ENCODE peak calls at places on chromosomes 1 and 21, in five cellular contexts. One of them, this sample, is unnamed.

GRCh38 chr1:59432531-59433439 is 135.9 kb downstream of the FGGY start:
- DNase-seq in neural progenitor cell: no peak
- DNase-seq in endodermal cell: no peak
- DNase-seq in IMR-90: no peak
- DNase-seq in MM.1S: no peak
- DNase-seq in this sample: no peak

GRCh38 chr1:7046314-7046713 is 261.1 kb downstream of the CAMTA1 start:
- DNase-seq in endodermal cell: peak; percentile 90
- DNase-seq in MM.1S: no peak
- DNase-seq in IMR-90: peak; percentile 77
- DNase-seq in neural progenitor cell: peak; percentile 81
- DNase-seq in this sample: no peak

GRCh38 chr21:46115441-46116188 is 17.7 kb downstream of the COL6A2 start:
- DNase-seq in endodermal cell: peak; percentile 36
- DNase-seq in neural progenitor cell: no peak
- DNase-seq in IMR-90: no peak
- DNase-seq in MM.1S: no peak
- DNase-seq in this sample: no peak

GRCh38 chr1:150493175-150493574 is 6.0 kb downstream of the TARS2 start:
- DNase-seq in MM.1S: no peak
- DNase-seq in neural progenitor cell: no peak
- DNase-seq in endodermal cell: no peak
- DNase-seq in IMR-90: no peak
- DNase-seq in this sample: no peak

GRCh38 chr1:93519196-93519825 is 71.4 kb downstream of the FNBP1L start:
- DNase-seq in endodermal cell: no peak
- DNase-seq in neural progenitor cell: no peak
- DNase-seq in IMR-90: peak; percentile 64
- DNase-seq in MM.1S: no peak
- DNase-seq in this sample: no peak

GRCh38 chr1:26025517-26025916 is 3.9 kb downstream of the EXTL1 start:
- DNase-seq in IMR-90: no peak
- DNase-seq in MM.1S: no peak
- DNase-seq in endodermal cell: no peak
- DNase-seq in neural progenitor cell: no peak
- DNase-seq in this sample: no peak

GRCh38 chr1:33768106-33768505 is 95.8 kb upstream of the HMGB4 start:
- DNase-seq in endodermal cell: no peak
- DNase-seq in MM.1S: no peak
- DNase-seq in neural progenitor cell: no peak
- DNase-seq in IMR-90: no peak
- DNase-seq in this sample: no peak

GRCh38 chr1:56297948-56298347 is 281.4 kb downstream of the PLPP3 start:
- DNase-seq in MM.1S: no peak
- DNase-seq in neural progenitor cell: no peak
- DNase-seq in endodermal cell: no peak
- DNase-seq in IMR-90: no peak
- DNase-seq in this sample: no peak

GRCh38 chr21:37373539-37373938 is 7.0 kb downstream of the DYRK1A start:
- DNase-seq in IMR-90: no peak
- DNase-seq in endodermal cell: no peak
- DNase-seq in neural progenitor cell: no peak
- DNase-seq in MM.1S: no peak
- DNase-seq in this sample: no peak

GRCh38 chr1:163163861-163164582 is 38.7 kb downstream of the RGS5 start:
- DNase-seq in endodermal cell: no peak
- DNase-seq in MM.1S: no peak
- DNase-seq in neural progenitor cell: no peak
- DNase-seq in IMR-90: peak; percentile 80
- DNase-seq in this sample: no peak

GRCh38 chr1:30541721-30542485 is 181.5 kb downstream of the MATN1 start:
- DNase-seq in endodermal cell: no peak
- DNase-seq in MM.1S: no peak
- DNase-seq in neural progenitor cell: no peak
- DNase-seq in IMR-90: no peak
- DNase-seq in this sample: no peak

GRCh38 chr1:20376880-20377494 is 86.3 kb downstream of the VWA5B1 start:
- DNase-seq in neural progenitor cell: peak; percentile 71
- DNase-seq in IMR-90: peak; percentile 35
- DNase-seq in MM.1S: no peak
- DNase-seq in endodermal cell: peak; percentile 93
- DNase-seq in this sample: no peak

GRCh38 chr1:103461171-103462105 is 64.1 kb upstream of the RNPC3 start:
- DNase-seq in IMR-90: peak; percentile 16
- DNase-seq in neural progenitor cell: peak; percentile 10
- DNase-seq in MM.1S: peak; percentile 15
- DNase-seq in endodermal cell: no peak
- DNase-seq in this sample: no peak

GRCh38 chr1:37096523-37096922 is 62.2 kb upstream of the GRIK3 start:
- DNase-seq in IMR-90: no peak
- DNase-seq in MM.1S: no peak
- DNase-seq in neural progenitor cell: peak; percentile 36
- DNase-seq in endodermal cell: peak; percentile 83
- DNase-seq in this sample: no peak

DNA sequence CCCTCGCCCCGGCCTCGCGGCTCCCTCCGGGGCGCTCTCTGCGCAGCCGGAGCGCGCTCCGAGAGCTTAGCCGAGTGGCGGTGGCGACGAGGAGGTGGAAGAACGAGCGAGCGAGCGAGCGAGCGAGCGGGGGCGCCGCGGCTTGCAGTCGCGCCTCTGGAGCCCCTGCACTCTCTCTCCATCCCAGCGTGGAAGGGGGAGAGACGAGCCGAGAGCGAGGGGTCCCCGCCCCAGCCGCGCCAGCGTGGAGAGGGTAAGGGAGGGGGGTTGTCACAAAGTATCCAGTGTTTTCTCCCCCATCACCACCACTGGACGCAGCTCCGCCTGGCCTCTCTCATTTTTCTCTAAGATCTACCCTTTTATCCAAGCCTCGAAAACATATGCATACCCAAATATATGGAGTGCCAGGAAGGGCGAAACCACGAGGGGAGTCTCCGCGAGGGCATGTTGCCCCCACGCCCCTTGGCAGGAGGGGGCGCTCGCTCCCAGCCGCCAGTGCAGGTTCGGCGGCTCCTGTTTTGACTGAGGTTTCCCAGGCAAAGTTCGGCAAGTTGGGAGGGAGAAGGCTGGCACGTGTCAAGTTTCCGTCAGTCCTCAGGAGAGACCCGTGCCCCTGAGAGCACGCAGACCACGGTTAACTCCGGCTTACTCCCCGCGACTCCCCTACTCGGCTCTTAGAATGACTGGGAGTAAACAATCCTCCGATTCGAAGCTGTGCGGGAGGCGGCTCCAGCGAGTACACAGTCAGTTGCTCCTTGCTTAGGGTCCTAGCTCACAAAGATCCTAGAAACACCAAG is 569 bp upstream of the DAB1 start:
- DNase-seq in neural progenitor cell: peak; percentile 81
- DNase-seq in MM.1S: no peak
- DNase-seq in IMR-90: peak; percentile 41
- DNase-seq in endodermal cell: peak; percentile 95
- DNase-seq in this sample: no peak
- H3K9ac ChIP-seq in neural progenitor cell: no peak overlapping the region
- H3K9ac ChIP-seq in MM.1S: no peak overlapping the region
- H3K9ac ChIP-seq in IMR-90: peak overlapping the region; percentile 47
- H3K9ac ChIP-seq in endodermal cell: no peak overlapping the region
- H3K9ac ChIP-seq in this sample: no peak overlapping the region

GRCh38 chr1:204081791-204082513 is 9.0 kb downstream of the SOX13 start:
- DNase-seq in MM.1S: no peak
- DNase-seq in endodermal cell: no peak
- DNase-seq in IMR-90: no peak
- DNase-seq in neural progenitor cell: no peak
- DNase-seq in this sample: no peak

GRCh38 chr1:204080163-204080903 is 7.4 kb downstream of the SOX13 start:
- DNase-seq in endodermal cell: peak; percentile 99
- DNase-seq in MM.1S: no peak
- DNase-seq in neural progenitor cell: peak; percentile 94
- DNase-seq in IMR-90: peak; percentile 72
- DNase-seq in this sample: peak; percentile 68

GRCh38 chr1:204077979-204078696 is 5.2 kb downstream of the SOX13 start:
- DNase-seq in endodermal cell: peak; percentile 90
- DNase-seq in neural progenitor cell: peak; percentile 83
- DNase-seq in MM.1S: no peak
- DNase-seq in IMR-90: peak; percentile 9
- DNase-seq in this sample: no peak

GRCh38 chr1:204081156-204081790 is 8.4 kb downstream of the SOX13 start:
- DNase-seq in endodermal cell: peak; percentile 72
- DNase-seq in MM.1S: no peak
- DNase-seq in IMR-90: peak; percentile 50
- DNase-seq in neural progenitor cell: no peak
- DNase-seq in this sample: no peak

GRCh38 chr1:204079608-204079999 is 6.7 kb downstream of the SOX13 start:
- DNase-seq in IMR-90: no peak
- DNase-seq in endodermal cell: peak; percentile 85
- DNase-seq in neural progenitor cell: no peak
- DNase-seq in MM.1S: no peak
- DNase-seq in this sample: no peak
- H3K9ac ChIP-seq in IMR-90: no peak overlapping the region
- H3K9ac ChIP-seq in endodermal cell: peak overlapping the region; percentile 42
- H3K9ac ChIP-seq in neural progenitor cell: no peak overlapping the region
- H3K9ac ChIP-seq in MM.1S: no peak overlapping the region
- H3K9ac ChIP-seq in this sample: no peak overlapping the region

DNA sequence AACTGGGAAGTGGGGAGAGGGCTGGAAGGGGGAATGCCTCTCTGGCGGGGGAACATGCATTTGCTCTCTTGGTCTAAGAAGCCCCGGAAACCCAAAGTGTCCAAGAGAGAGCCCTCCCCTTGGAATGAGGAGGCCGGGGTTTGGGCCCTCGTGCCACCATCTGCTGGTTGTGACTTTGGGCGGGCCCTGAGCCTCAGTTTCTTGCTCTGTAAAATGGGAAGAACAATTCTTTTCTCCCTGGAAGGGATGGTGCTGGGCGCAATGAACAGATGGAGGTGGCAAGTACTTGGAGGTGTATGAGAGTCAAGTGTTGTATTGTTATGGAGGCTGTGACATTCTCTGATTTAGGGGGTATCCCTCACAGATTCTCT is 69.9 kb upstream of the TARDBP start:
- DNase-seq in neural progenitor cell: no peak
- DNase-seq in endodermal cell: no peak
- DNase-seq in IMR-90: no peak
- DNase-seq in MM.1S: no peak
- DNase-seq in this sample: no peak
- H3K9ac ChIP-seq in neural progenitor cell: no peak overlapping the region
- H3K9ac ChIP-seq in endodermal cell: no peak overlapping the region
- H3K9ac ChIP-seq in IMR-90: no peak overlapping the region
- H3K9ac ChIP-seq in MM.1S: no peak overlapping the region
- H3K9ac ChIP-seq in this sample: no peak overlapping the region

GRCh38 chr1:226371866-226372490 is 35.9 kb downstream of the PARP1 start:
- DNase-seq in IMR-90: no peak
- DNase-seq in neural progenitor cell: no peak
- DNase-seq in MM.1S: no peak
- DNase-seq in endodermal cell: no peak
- DNase-seq in this sample: no peak
- H3K9ac ChIP-seq in IMR-90: no peak overlapping the region
- H3K9ac ChIP-seq in neural progenitor cell: no peak overlapping the region
- H3K9ac ChIP-seq in MM.1S: no peak overlapping the region
- H3K9ac ChIP-seq in endodermal cell: no peak overlapping the region
- H3K9ac ChIP-seq in this sample: no peak overlapping the region

DNA sequence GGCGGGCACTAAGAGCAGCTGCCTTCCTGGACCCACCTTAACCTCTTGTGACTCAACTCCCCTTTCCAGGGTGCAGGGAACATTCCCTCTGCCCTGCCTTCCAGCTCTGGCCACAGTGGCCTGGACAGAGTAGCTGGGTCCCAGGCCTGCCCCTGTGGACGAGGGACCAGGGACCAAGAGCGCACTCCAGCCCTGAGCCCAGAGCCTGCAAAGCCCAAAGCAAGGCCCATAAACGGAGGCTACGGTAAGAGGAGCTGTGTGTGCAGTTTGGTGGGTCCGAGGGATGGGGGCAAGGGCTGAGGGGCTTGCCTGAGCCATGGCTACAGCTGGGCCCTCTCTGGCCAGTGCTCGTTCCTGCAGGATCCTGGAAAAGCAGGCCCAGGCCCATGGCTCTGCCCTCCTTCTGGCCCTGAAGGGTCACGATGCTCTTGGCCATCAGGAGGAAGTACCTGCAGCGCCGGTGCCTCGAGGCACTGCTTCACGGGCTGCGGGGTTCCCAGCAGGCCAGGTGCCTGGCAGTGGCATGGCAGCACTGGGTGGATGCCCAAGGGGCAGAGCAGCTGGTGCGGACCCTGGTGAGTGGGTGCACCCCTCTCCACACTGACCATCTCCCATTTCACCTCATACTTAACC is 17.8 kb downstream of the MTHFR start:
- DNase-seq in IMR-90: no peak
- DNase-seq in endodermal cell: no peak
- DNase-seq in MM.1S: no peak
- DNase-seq in neural progenitor cell: peak; percentile 1
- DNase-seq in this sample: no peak
- H3K9ac ChIP-seq in IMR-90: peak overlapping the region; percentile 9
- H3K9ac ChIP-seq in endodermal cell: no peak overlapping the region
- H3K9ac ChIP-seq in MM.1S: no peak overlapping the region
- H3K9ac ChIP-seq in neural progenitor cell: no peak overlapping the region
- H3K9ac ChIP-seq in this sample: no peak overlapping the region

GRCh38 chr1:27364696-27365371 is 1.9 kb downstream of the MAP3K6 start:
- DNase-seq in neural progenitor cell: no peak
- DNase-seq in IMR-90: no peak
- DNase-seq in endodermal cell: no peak
- DNase-seq in MM.1S: no peak
- DNase-seq in this sample: no peak

GRCh38 chr1:27365372-27366112 is 1.2 kb downstream of the MAP3K6 start:
- DNase-seq in IMR-90: peak; percentile 85
- DNase-seq in endodermal cell: peak; percentile 97
- DNase-seq in MM.1S: peak; percentile 73
- DNase-seq in neural progenitor cell: peak; percentile 93
- DNase-seq in this sample: peak; percentile 32

GRCh38 chr1:27367160-27367650 is 444 bp upstream of the MAP3K6 start:
- DNase-seq in MM.1S: no peak
- DNase-seq in IMR-90: no peak
- DNase-seq in endodermal cell: no peak
- DNase-seq in neural progenitor cell: no peak
- DNase-seq in this sample: no peak

GRCh38 chr1:27366411-27367159 is at the start of gene MAP3K6:
- DNase-seq in IMR-90: peak; percentile 59
- DNase-seq in endodermal cell: peak; percentile 92
- DNase-seq in MM.1S: peak; percentile 64
- DNase-seq in neural progenitor cell: peak; percentile 89
- DNase-seq in this sample: no peak

DNA sequence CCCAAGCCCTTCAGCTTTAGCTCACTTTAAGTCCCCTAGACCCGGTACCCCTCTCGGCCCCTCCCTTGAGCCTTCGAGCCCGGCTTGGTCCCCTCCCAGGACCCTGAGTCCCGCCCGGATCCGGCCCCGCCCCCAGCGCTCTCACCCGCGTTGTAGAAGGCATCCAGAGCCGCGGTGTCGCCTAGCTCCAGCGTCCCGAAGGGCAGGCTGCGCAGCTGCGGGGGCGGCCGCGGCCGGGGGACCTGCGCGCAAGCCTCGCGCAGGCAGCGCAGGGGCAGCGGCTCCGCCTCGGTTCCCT is 699 bp downstream of the MAP3K6 start:
- DNase-seq in endodermal cell: peak; percentile 95
- DNase-seq in neural progenitor cell: peak; percentile 95
- DNase-seq in MM.1S: peak; percentile 68
- DNase-seq in IMR-90: peak; percentile 49
- DNase-seq in this sample: no peak
- H3K9ac ChIP-seq in endodermal cell: no peak overlapping the region
- H3K9ac ChIP-seq in neural progenitor cell: no peak overlapping the region
- H3K9ac ChIP-seq in MM.1S: peak overlapping the region; percentile 46
- H3K9ac ChIP-seq in IMR-90: peak overlapping the region; percentile 88
- H3K9ac ChIP-seq in this sample: peak overlapping the region; percentile 65

GRCh38 chr1:75672528-75673393 is 51.7 kb upstream of the ACADM start:
- DNase-seq in IMR-90: peak; percentile 83
- DNase-seq in endodermal cell: peak; percentile 86
- DNase-seq in neural progenitor cell: peak; percentile 19
- DNase-seq in MM.1S: peak; percentile 26
- DNase-seq in this sample: peak; percentile 35
- H3K9ac ChIP-seq in IMR-90: no peak overlapping the region
- H3K9ac ChIP-seq in endodermal cell: no peak overlapping the region
- H3K9ac ChIP-seq in neural progenitor cell: no peak overlapping the region
- H3K9ac ChIP-seq in MM.1S: no peak overlapping the region
- H3K9ac ChIP-seq in this sample: no peak overlapping the region